ENCODE peak calls at places on chromosomes 12 and 14, in seven cellular contexts. T, J, F, X, U, L and M are unnamed samples.

GRCh38 chr14:77561881-77562280 is 54.6 kb downstream of the SPTLC2 start:
- DNase-seq in T (no peak), L (no peak), X (no peak), F (no peak), J (no peak), U (no peak), M (no peak)

GRCh38 chr14:71492346-71492745 is 439.9 kb upstream of the RGS6 start:
- DNase-seq in L (no peak), J (no peak), U (no peak), F (no peak), T (no peak), X (no peak), M (no peak)

GRCh38 chr14:90491221-90491867 is 94.5 kb downstream of the CALM1 start:
- DNase-seq in L (no peak), J (peak), X (peak), F (peak), T (peak), U (no peak), M (peak)

GRCh38 chr14:49381778-49382177 is 204.4 kb downstream of the RPS29 start:
- DNase-seq in X (no peak), U (no peak), J (no peak), L (no peak), T (no peak), F (no peak), M (no peak)

GRCh38 chr12:42560977-42561376 is 28.6 kb downstream of the PRICKLE1 start:
- DNase-seq in X (no peak), T (no peak), F (no peak), L (no peak), U (no peak), J (peak), M (no peak)

GRCh38 chr14:20624495-20625070 is 16.9 kb downstream of the OR6S1 start:
- DNase-seq in X (peak), L (no peak), F (peak), U (peak), J (peak), T (peak), M (no peak)

GRCh38 chr12:104060791-104061190 is 3.5 kb upstream of the HCFC2 start:
- DNase-seq in F (no peak), T (no peak), L (peak), U (peak), J (no peak), X (no peak), M (no peak)

GRCh38 chr12:96247567-96247962 is 53.4 kb downstream of the ELK3 start:
- DNase-seq in U (peak), T (no peak), J (no peak), L (no peak), X (no peak), F (no peak), M (peak)

GRCh38 chr14:51319181-51319597 is 79.1 kb downstream of the TMX1 start:
- DNase-seq in L (no peak), T (no peak), U (no peak), X (no peak), F (no peak), J (no peak), M (no peak)

GRCh38 chr14:100644383-100644782 is 57.2 kb upstream of the BEGAIN start:
- DNase-seq in U (no peak), T (no peak), F (no peak), J (no peak), X (no peak), L (no peak), M (no peak)

GRCh38 chr14:100648474-100649172 is 61.4 kb upstream of the BEGAIN start:
- DNase-seq in U (no peak), F (no peak), J (no peak), X (no peak), T (peak), L (no peak), M (no peak)

GRCh38 chr14:100645200-100645985 is 58.2 kb upstream of the BEGAIN start:
- DNase-seq in U (peak), L (peak), T (peak), J (peak), X (peak), F (peak), M (peak)

GRCh38 chr14:100644784-100645183 is 57.6 kb upstream of the BEGAIN start:
- DNase-seq in J (no peak), X (no peak), U (no peak), F (no peak), L (no peak), T (no peak), M (no peak)

DNA sequence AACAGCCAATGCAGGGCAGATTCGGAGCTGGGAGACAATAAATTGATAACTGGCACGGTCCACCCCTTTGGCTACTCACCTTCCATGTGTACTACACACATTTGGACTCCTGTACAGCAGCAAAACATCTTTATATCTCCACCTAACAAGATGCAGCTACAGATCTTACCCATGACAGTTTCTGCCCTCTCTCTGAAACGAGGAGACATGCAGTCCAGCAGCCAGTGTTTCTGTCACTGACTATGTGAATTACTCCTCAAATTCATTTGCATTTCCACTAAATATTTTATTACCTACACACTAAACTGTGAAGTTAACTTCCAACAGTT is 58.7 kb upstream of the BEGAIN start:
- DNase-seq in X (no peak), J (no peak), T (no peak), F (no peak), U (no peak), L (no peak), M (no peak)
- TF ChIP-seq CTCF in X (no peak), J (no peak), T (no peak), F (peak), U (no peak), L (peak), M (peak)

GRCh38 chr12:69417741-69418167 is 52.4 kb upstream of the FRS2 start:
- DNase-seq in L (no peak), U (no peak), J (no peak), X (no peak), F (no peak), T (no peak), M (no peak)

GRCh38 chr12:69417231-69417630 is 53.0 kb upstream of the FRS2 start:
- DNase-seq in T (no peak), F (no peak), L (no peak), X (no peak), J (no peak), U (no peak), M (no peak)

GRCh38 chr12:69412655-69413054 is 53.1 kb downstream of the YEATS4 start:
- DNase-seq in U (no peak), X (no peak), L (no peak), T (no peak), F (no peak), J (no peak), M (no peak)

GRCh38 chr12:69419701-69420100 is 50.5 kb upstream of the FRS2 start:
- DNase-seq in X (no peak), L (no peak), T (no peak), U (no peak), F (no peak), J (no peak), M (no peak)

GRCh38 chr12:69415471-69416275 is 54.5 kb upstream of the FRS2 start:
- DNase-seq in U (peak), X (peak), T (peak), F (peak), L (peak), J (peak), M (peak)
- TF ChIP-seq CTCF in U (peak), X (peak), T (peak), F (peak), L (peak), J (peak), M (peak)

DNA sequence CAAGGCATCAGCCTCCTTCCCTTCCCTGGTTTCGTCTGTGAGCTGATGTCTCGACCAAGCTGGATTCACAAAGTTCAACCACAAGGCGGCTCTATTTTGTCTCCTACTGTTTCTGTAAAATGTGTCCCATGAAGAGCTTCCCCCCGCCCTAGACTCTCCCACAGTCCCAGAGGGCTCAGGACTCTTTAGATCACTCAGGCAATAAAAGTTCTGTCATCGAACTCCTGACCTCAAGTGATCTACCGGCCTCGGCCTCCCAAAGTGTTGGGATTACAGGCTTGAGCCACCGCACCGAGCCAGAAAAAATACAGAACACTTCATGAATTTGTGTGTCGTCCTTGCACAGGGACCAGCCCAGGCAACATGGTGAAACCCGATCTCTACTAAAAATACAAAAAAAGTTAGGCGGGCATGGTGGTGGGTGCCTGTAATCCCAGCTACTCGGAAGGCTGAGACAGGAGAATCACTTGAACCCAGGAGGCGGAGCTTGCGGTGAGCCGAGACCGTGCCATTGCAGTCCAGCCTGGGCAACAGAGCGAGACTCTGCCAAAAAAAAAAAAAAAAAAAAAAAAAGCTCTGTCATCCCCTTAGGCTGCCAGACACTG is 149.4 kb downstream of the BCL11B start:
- DNase-seq in L (no peak), U (no peak), F (no peak), J (no peak), X (no peak), T (no peak), M (no peak)
- TF ChIP-seq CTCF in L (no peak), U (no peak), F (no peak), J (no peak), X (no peak), T (no peak), M (no peak)

DNA sequence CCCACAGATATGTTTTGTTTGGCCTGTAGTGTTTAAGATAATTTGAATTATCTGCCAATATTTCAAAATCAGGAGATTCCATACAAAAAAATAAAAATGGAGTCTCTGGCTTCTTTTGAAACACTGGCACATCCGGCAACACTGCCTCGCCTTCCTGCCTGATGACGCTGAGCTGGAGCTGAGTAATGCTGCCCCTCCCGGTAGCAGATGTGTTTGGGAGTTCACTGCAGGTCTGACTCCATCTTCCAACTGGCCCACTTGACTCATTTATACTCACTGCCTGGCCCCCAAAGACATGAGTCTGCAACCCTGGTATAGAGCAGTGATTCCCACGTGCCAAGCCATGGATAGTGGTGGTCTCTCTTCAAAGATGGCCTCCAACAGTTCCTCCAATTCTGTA is 7.4 kb downstream of the CIT start:
- DNase-seq in T (no peak), L (peak), J (peak), F (no peak), X (peak), U (peak), M (peak)
- TF ChIP-seq CTCF in T (no peak), L (no peak), J (no peak), F (no peak), X (peak), U (peak), M (peak)

DNA sequence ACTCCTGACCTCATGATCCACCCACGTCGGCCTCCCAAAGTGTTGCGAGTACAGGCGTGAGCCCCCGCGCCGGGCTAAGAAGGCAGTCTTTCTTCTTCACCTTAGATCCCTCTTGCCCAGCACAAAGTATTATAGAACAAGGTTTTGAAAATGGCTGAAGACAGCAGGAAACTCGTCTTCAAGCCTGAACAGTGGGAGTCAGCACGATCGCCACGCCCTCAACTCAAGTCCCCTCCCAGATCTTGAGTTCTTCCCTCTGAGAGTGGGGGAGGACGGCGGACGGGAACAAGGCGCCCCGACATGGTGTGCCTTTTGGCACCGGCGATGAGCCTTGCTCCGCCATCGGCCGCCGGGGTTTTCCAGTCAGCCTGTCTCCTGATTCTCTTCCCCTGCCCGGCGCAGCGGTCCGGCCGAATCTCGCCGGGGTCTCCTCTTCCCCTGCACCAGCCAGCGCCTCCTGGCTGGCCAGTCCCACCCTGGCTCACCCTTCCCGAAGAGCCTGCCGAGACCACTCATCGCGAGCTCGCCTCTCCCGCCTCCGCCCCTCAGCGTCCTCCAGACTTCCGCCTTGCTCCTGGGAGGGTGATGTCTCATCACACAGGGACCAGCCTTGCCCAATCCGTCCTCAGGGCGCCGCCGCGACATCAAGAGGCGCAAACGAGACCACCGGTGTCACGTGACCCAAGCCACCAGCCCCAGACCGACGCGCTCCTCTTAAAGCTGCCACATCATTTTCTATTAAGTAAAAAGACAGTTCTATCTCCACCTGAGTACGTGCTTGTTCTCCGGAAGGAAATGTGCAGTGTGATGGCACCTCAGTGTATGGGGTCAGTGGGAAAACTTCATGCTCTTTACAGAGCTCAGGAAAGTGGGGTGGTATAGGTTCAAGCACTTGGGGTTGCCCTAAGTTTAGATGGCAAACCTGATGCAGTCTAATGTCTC is at the start of gene CHMP4A:
- DNase-seq in L (peak), F (peak), J (peak), U (peak), X (peak), T (peak), M (peak)
- TF ChIP-seq CTCF in L (no peak), F (no peak), J (peak), U (peak), X (peak), T (peak), M (peak)